ENCODE peak calls at places on chromosomes 12 and 14, in four cellular contexts. I is H1; H is CD8-positive, alpha-beta T cell; R is uterus. E is an unnamed sample.

GRCh38 chr12:113207621-113208040 is 13.6 kb upstream of the TPCN1 start:
- DNase-seq in H (no peak), I (no peak), R (no peak), E (no peak)

GRCh38 chr12:14664434-14665023 is 31.9 kb downstream of the GUCY2C start:
- DNase-seq in I (no peak), R (no peak), H (no peak), E (no peak)

GRCh38 chr12:101859664-101860607 is 17.4 kb upstream of the DRAM1 start:
- DNase-seq in I (no peak), R (no peak), H (no peak), E (no peak)

GRCh38 chr14:96095581-96096476 is 56.7 kb downstream of the C14orf132 start:
- DNase-seq in R (peak; percentile 34), I (no peak), H (no peak), E (peak; percentile 48)

GRCh38 chr14:52950898-52951729 is at the start of gene FERMT2:
- DNase-seq in I (no peak), H (no peak), R (peak; percentile 93), E (peak; percentile 96)

GRCh38 chr14:64715628-64716412 is 11.6 kb downstream of the PLEKHG3 start:
- DNase-seq in H (no peak), R (peak; percentile 23), I (no peak), E (peak; percentile 85)

GRCh38 chr14:20866963-20867362 is 24.2 kb upstream of the RNASE3 start:
- DNase-seq in H (no peak), R (no peak), I (no peak), E (peak; percentile 71)

GRCh38 chr14:26621366-26621765 is 23.5 kb upstream of the NOVA1 start:
- DNase-seq in H (no peak), R (no peak), I (no peak), E (no peak)

GRCh38 chr12:94074970-94075695 is 73.2 kb upstream of the PLXNC1 start:
- DNase-seq in R (peak; percentile 74), I (no peak), H (no peak), E (peak; percentile 83)

GRCh38 chr12:101823891-101824290 is 6.9 kb downstream of the GNPTAB start:
- DNase-seq in R (peak; percentile 18), I (no peak), H (peak; percentile 47), E (peak; percentile 88)

GRCh38 chr12:4271433-4272013 is 2.0 kb upstream of the CCND2 start:
- DNase-seq in R (no peak), H (no peak), I (no peak), E (peak; percentile 90)

GRCh38 chr12:37547611-37548010 is 769.0 kb upstream of the ALG10B start:
- DNase-seq in H (no peak), R (no peak), I (no peak), E (no peak)
- H3K27ac ChIP-seq in H (no peak overlapping the region), R (no peak overlapping the region), I (no peak overlapping the region), E (no peak overlapping the region)

DNA sequence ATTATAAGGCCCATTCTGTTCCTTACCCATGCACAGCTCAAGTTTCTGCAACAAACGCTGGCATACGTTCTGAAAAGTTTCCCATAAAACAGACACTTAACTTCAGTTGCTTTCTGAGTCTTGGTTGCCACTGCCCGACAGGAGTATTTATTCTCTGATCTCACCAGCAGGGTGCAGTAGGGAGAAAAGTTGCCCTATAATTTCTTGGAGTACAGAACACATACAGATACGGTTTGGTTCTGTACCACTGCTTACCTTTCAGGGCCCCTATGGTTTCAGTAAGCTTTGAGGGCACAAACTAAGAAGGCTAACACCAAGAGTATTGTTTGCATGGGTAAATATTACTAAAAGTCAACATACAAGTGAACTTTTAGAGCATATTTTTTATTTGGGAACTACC is 77.9 kb downstream of the SPATA7 start:
- DNase-seq in R (no peak), H (no peak), I (no peak), E (peak; percentile 60)
- TF ChIP-seq CTCF in R (no peak), H (peak; percentile 40), I (peak; percentile 56), E (peak; percentile 70)

DNA sequence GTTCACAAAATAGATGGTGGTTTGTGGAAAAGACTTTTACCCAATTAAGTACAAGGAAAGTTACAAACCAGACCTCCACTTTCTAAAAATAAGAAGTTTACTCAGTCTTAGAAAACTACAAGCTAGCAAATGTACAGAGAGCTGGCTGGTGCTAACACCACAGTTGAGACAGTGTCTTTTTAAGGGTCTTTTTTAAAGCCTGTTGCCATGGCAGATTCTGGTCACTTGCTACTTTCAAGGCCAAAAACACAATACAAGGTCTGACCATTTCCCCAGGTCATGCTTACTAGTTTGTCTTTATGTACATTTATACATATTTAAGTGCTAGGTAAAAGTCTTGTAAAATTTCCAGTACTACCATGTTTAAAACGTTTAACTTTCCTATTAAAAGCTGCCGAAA is 2.4 kb downstream of the BTG1 start:
- DNase-seq in I (no peak), R (no peak), H (no peak), E (peak; percentile 28)
- H3K4me3 ChIP-seq in I (peak overlapping the region; percentile 34), R (peak overlapping the region; percentile 93), H (peak overlapping the region; percentile 66), E (peak overlapping the region; percentile 82)

DNA sequence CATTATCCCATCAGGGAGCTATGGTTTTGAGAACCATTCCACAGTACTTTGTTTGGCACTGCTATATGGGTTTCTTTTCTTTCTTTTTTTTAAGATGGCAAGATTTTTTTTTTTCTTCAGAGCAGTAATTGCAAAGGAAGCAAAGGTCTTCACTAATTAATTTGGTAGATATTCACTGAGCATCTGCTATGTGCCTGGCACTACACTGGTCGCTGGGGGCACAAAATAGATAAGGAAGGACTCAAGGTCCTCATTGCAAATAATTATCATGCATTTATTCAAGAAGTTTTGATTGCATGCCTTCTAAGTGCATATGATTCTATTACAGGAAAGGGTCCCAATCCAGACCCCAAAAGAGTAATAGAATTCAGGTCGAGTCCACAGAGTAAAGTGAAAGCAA is 10.0 kb upstream of the ATP2A2 start:
- DNase-seq in I (no peak), H (no peak), R (no peak), E (no peak)
- H3K27ac ChIP-seq in I (no peak overlapping the region), H (no peak overlapping the region), R (peak overlapping the region; percentile 70), E (no peak overlapping the region)

GRCh38 chr14:69612759-69613145 is 1.4 kb downstream of the SUSD6 start:
- DNase-seq in H (no peak), I (no peak), R (no peak), E (no peak)
- TF ChIP-seq CTCF in H (no peak), I (no peak), R (no peak), E (peak; percentile 50)

DNA sequence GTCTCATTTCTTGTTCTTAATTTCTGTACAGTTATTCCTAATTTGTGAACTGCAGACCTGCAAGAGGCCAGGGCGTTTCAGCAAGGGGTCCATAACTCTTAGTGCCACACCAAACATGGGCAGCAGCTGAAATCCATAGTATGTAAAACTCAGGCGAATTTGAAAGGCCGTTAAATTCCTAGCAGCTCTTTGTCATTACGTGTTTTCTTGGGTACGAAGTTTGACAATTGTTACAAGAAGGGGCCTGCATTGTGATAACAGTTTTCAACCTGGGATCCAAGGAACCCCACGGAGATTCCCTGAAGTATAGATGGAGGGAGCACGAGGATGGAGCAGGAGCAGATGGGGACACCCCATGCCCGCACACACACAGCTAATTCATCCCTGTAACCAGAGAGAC is 288.0 kb downstream of the ZFP36L1 start:
- DNase-seq in H (no peak), I (peak; percentile 25), R (no peak), E (no peak)
- H3K4me3 ChIP-seq in H (no peak overlapping the region), I (no peak overlapping the region), R (no peak overlapping the region), E (no peak overlapping the region)

GRCh38 chr12:122394626-122395194 is 27.8 kb downstream of the CLIP1 start:
- DNase-seq in I (no peak), H (no peak), R (no peak), E (no peak)

GRCh38 chr12:122393822-122394221 is 28.6 kb downstream of the CLIP1 start:
- DNase-seq in I (no peak), R (no peak), H (no peak), E (no peak)

GRCh38 chr12:122399254-122399591 is 23.2 kb downstream of the CLIP1 start:
- DNase-seq in R (no peak), H (no peak), I (no peak), E (no peak)

GRCh38 chr12:122392411-122392810 is 30.1 kb downstream of the CLIP1 start:
- DNase-seq in H (no peak), I (no peak), R (no peak), E (no peak)

GRCh38 chr12:122395319-122395718 is 27.1 kb downstream of the CLIP1 start:
- DNase-seq in I (no peak), R (no peak), H (no peak), E (no peak)
- H3K27ac ChIP-seq in I (no peak overlapping the region), R (peak overlapping the region; percentile 63), H (no peak overlapping the region), E (no peak overlapping the region)

GRCh38 chr14:54564799-54565235 is 2.1 kb upstream of the SAMD4A start:
- DNase-seq in H (no peak), R (peak; percentile 62), I (no peak), E (no peak)

GRCh38 chr14:54564071-54564798 is 2.7 kb upstream of the SAMD4A start:
- DNase-seq in H (no peak), R (no peak), I (no peak), E (no peak)

GRCh38 chr14:54566410-54567223 is at the start of gene SAMD4A:
- DNase-seq in H (peak; percentile 30), R (peak; percentile 78), I (no peak), E (peak; percentile 87)

GRCh38 chr14:54566152-54566409 is 847 bp upstream of the SAMD4A start:
- DNase-seq in R (no peak), I (no peak), H (no peak), E (no peak)

DNA sequence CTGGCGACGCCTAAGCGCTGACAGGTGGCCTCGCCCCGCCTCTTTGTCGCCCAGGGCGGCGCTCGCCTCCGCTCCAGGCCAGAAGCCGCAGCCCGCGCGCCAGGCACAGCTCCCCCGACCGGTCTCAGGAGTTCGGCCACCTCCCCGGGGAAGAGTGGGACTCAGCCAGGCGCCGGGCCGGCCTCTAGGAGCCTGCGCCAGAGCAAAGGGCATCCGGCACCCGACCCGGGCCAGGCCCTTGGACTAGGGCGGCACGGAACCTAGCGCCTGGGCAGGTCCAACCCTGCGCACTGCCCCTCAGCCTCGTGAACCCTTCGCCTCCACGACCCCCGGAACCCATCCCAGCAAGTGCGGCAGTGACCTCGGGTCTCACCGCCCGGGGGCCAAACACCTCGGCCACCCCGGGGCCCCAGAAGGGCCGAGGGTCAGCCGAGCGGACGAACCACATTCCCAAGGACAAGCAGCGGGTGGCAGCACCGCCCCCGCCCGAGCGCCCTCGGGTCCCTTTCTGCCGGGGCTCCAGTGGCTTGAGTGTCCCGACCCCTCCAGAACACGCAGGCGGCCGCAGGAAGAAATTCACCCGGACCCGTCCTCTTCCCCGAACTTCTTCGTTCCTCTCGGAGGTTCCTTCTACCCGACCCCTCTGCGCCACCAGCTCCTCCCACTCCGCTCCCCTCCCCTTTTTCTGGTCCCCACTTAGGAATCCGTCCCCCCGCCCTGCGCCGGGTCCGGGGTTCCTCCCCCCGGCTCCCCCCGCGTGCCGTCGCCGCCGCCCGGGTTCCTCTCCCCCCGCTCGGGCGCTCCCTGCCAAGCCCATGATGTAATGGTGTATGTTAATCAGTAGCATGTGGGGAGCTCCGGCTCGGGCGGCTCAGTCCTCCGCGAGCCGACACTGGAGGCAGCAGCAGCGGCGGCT is 1.4 kb upstream of the SAMD4A start:
- DNase-seq in H (peak; percentile 49), R (peak; percentile 97), I (no peak), E (peak; percentile 95)
- TF ChIP-seq CTCF in H (no peak), R (peak; percentile 29), I (no peak), E (peak; percentile 30)